ENCODE peak calls at places on chromosomes 1 and 21, in ten cellular contexts. One of them, this sample, is unnamed.

GRCh38 chr1:232238009-232238408 is 391.9 kb downstream of the SIPA1L2 start:
- DNase-seq in H9: no peak
- DNase-seq in neural crest cell: no peak
- DNase-seq in foreskin melanocyte: no peak
- DNase-seq in NCI-H510A treated with DMSO at 0.1 percent for 48 hours: peak; percentile 49
- DNase-seq in T-helper 17 cell: no peak
- DNase-seq in HS-5: no peak
- DNase-seq in activated CD8-positive, alpha-beta memory T cell treated with anti-CD3 and anti-CD28 coated beads for 1 hour: no peak
- DNase-seq in fibroblast of the conjunctiva: no peak
- DNase-seq in hypothalamus: no peak
- DNase-seq in this sample: no peak

GRCh38 chr1:10320336-10320735 is 78.5 kb upstream of the PGD start:
- DNase-seq in HS-5: no peak
- DNase-seq in fibroblast of the conjunctiva: no peak
- DNase-seq in neural crest cell: no peak
- DNase-seq in NCI-H510A treated with DMSO at 0.1 percent for 48 hours: no peak
- DNase-seq in activated CD8-positive, alpha-beta memory T cell treated with anti-CD3 and anti-CD28 coated beads for 1 hour: no peak
- DNase-seq in H9: no peak
- DNase-seq in hypothalamus: no peak
- DNase-seq in T-helper 17 cell: no peak
- DNase-seq in foreskin melanocyte: no peak
- DNase-seq in this sample: no peak

GRCh38 chr1:54542120-54542961 is 5.7 kb upstream of the ACOT11 start:
- DNase-seq in hypothalamus: no peak
- DNase-seq in T-helper 17 cell: peak; percentile 37
- DNase-seq in H9: peak; percentile 88
- DNase-seq in HS-5: no peak
- DNase-seq in neural crest cell: peak; percentile 67
- DNase-seq in activated CD8-positive, alpha-beta memory T cell treated with anti-CD3 and anti-CD28 coated beads for 1 hour: peak; percentile 15
- DNase-seq in fibroblast of the conjunctiva: peak; percentile 16
- DNase-seq in foreskin melanocyte: no peak
- DNase-seq in NCI-H510A treated with DMSO at 0.1 percent for 48 hours: peak; percentile 90
- DNase-seq in this sample: peak; percentile 41

GRCh38 chr1:115753830-115754229 is 14.7 kb downstream of the CASQ2 start:
- DNase-seq in T-helper 17 cell: no peak
- DNase-seq in HS-5: no peak
- DNase-seq in hypothalamus: no peak
- DNase-seq in activated CD8-positive, alpha-beta memory T cell treated with anti-CD3 and anti-CD28 coated beads for 1 hour: no peak
- DNase-seq in foreskin melanocyte: no peak
- DNase-seq in fibroblast of the conjunctiva: no peak
- DNase-seq in NCI-H510A treated with DMSO at 0.1 percent for 48 hours: no peak
- DNase-seq in neural crest cell: no peak
- DNase-seq in H9: no peak
- DNase-seq in this sample: peak; percentile 41

GRCh38 chr1:213647864-213648650 is 339.7 kb upstream of the PROX1 start:
- DNase-seq in H9: no peak
- DNase-seq in activated CD8-positive, alpha-beta memory T cell treated with anti-CD3 and anti-CD28 coated beads for 1 hour: no peak
- DNase-seq in HS-5: no peak
- DNase-seq in NCI-H510A treated with DMSO at 0.1 percent for 48 hours: no peak
- DNase-seq in fibroblast of the conjunctiva: no peak
- DNase-seq in neural crest cell: no peak
- DNase-seq in hypothalamus: no peak
- DNase-seq in T-helper 17 cell: no peak
- DNase-seq in foreskin melanocyte: no peak
- DNase-seq in this sample: no peak

GRCh38 chr1:53197301-53198205 is 929 bp downstream of the CPT2 start:
- DNase-seq in HS-5: no peak
- DNase-seq in hypothalamus: no peak
- DNase-seq in foreskin melanocyte: no peak
- DNase-seq in activated CD8-positive, alpha-beta memory T cell treated with anti-CD3 and anti-CD28 coated beads for 1 hour: no peak
- DNase-seq in T-helper 17 cell: no peak
- DNase-seq in neural crest cell: no peak
- DNase-seq in H9: no peak
- DNase-seq in fibroblast of the conjunctiva: no peak
- DNase-seq in NCI-H510A treated with DMSO at 0.1 percent for 48 hours: no peak
- DNase-seq in this sample: peak; percentile 15

GRCh38 chr21:45417951-45418300 is 13.0 kb downstream of the COL18A1 start:
- DNase-seq in T-helper 17 cell: no peak
- DNase-seq in hypothalamus: no peak
- DNase-seq in neural crest cell: no peak
- DNase-seq in activated CD8-positive, alpha-beta memory T cell treated with anti-CD3 and anti-CD28 coated beads for 1 hour: no peak
- DNase-seq in HS-5: no peak
- DNase-seq in NCI-H510A treated with DMSO at 0.1 percent for 48 hours: no peak
- DNase-seq in fibroblast of the conjunctiva: no peak
- DNase-seq in H9: no peak
- DNase-seq in foreskin melanocyte: no peak
- DNase-seq in this sample: no peak

GRCh38 chr1:40742363-40743061 is 41.1 kb upstream of the KCNQ4 start:
- DNase-seq in activated CD8-positive, alpha-beta memory T cell treated with anti-CD3 and anti-CD28 coated beads for 1 hour: no peak
- DNase-seq in H9: no peak
- DNase-seq in HS-5: no peak
- DNase-seq in neural crest cell: no peak
- DNase-seq in foreskin melanocyte: no peak
- DNase-seq in hypothalamus: no peak
- DNase-seq in NCI-H510A treated with DMSO at 0.1 percent for 48 hours: no peak
- DNase-seq in T-helper 17 cell: no peak
- DNase-seq in fibroblast of the conjunctiva: no peak
- DNase-seq in this sample: no peak

GRCh38 chr1:147337040-147337439 is 94.6 kb downstream of the CHD1L start:
- DNase-seq in T-helper 17 cell: no peak
- DNase-seq in H9: peak; percentile 64
- DNase-seq in foreskin melanocyte: no peak
- DNase-seq in HS-5: no peak
- DNase-seq in NCI-H510A treated with DMSO at 0.1 percent for 48 hours: no peak
- DNase-seq in neural crest cell: no peak
- DNase-seq in activated CD8-positive, alpha-beta memory T cell treated with anti-CD3 and anti-CD28 coated beads for 1 hour: no peak
- DNase-seq in hypothalamus: no peak
- DNase-seq in fibroblast of the conjunctiva: no peak
- DNase-seq in this sample: no peak

GRCh38 chr1:156319664-156320063 is 18.4 kb downstream of the CCT3 start:
- DNase-seq in HS-5: no peak
- DNase-seq in H9: no peak
- DNase-seq in foreskin melanocyte: peak; percentile 66
- DNase-seq in activated CD8-positive, alpha-beta memory T cell treated with anti-CD3 and anti-CD28 coated beads for 1 hour: no peak
- DNase-seq in NCI-H510A treated with DMSO at 0.1 percent for 48 hours: peak; percentile 27
- DNase-seq in neural crest cell: no peak
- DNase-seq in hypothalamus: no peak
- DNase-seq in fibroblast of the conjunctiva: no peak
- DNase-seq in T-helper 17 cell: peak; percentile 15
- DNase-seq in this sample: no peak

GRCh38 chr1:82755671-82756070 is 954.9 kb downstream of the ADGRL2 start:
- DNase-seq in fibroblast of the conjunctiva: no peak
- DNase-seq in neural crest cell: no peak
- DNase-seq in foreskin melanocyte: no peak
- DNase-seq in hypothalamus: no peak
- DNase-seq in NCI-H510A treated with DMSO at 0.1 percent for 48 hours: no peak
- DNase-seq in activated CD8-positive, alpha-beta memory T cell treated with anti-CD3 and anti-CD28 coated beads for 1 hour: no peak
- DNase-seq in HS-5: no peak
- DNase-seq in T-helper 17 cell: no peak
- DNase-seq in H9: no peak
- DNase-seq in this sample: no peak

GRCh38 chr1:109193653-109194590 is 19.8 kb upstream of the SARS1 start:
- DNase-seq in neural crest cell: peak; percentile 34
- DNase-seq in T-helper 17 cell: peak; percentile 40
- DNase-seq in H9: peak; percentile 43
- DNase-seq in fibroblast of the conjunctiva: no peak
- DNase-seq in NCI-H510A treated with DMSO at 0.1 percent for 48 hours: peak; percentile 26
- DNase-seq in HS-5: no peak
- DNase-seq in foreskin melanocyte: no peak
- DNase-seq in hypothalamus: no peak
- DNase-seq in activated CD8-positive, alpha-beta memory T cell treated with anti-CD3 and anti-CD28 coated beads for 1 hour: peak; percentile 27
- DNase-seq in this sample: no peak

GRCh38 chr1:199821029-199821779 is 206.3 kb upstream of the NR5A2 start:
- DNase-seq in fibroblast of the conjunctiva: no peak
- DNase-seq in neural crest cell: no peak
- DNase-seq in foreskin melanocyte: no peak
- DNase-seq in H9: no peak
- DNase-seq in NCI-H510A treated with DMSO at 0.1 percent for 48 hours: peak; percentile 29
- DNase-seq in T-helper 17 cell: no peak
- DNase-seq in hypothalamus: no peak
- DNase-seq in HS-5: no peak
- DNase-seq in activated CD8-positive, alpha-beta memory T cell treated with anti-CD3 and anti-CD28 coated beads for 1 hour: no peak
- DNase-seq in this sample: peak; percentile 55

GRCh38 chr1:168709407-168709891 is 19.6 kb downstream of the DPT start:
- DNase-seq in activated CD8-positive, alpha-beta memory T cell treated with anti-CD3 and anti-CD28 coated beads for 1 hour: no peak
- DNase-seq in H9: no peak
- DNase-seq in neural crest cell: no peak
- DNase-seq in foreskin melanocyte: no peak
- DNase-seq in NCI-H510A treated with DMSO at 0.1 percent for 48 hours: no peak
- DNase-seq in T-helper 17 cell: no peak
- DNase-seq in HS-5: peak; percentile 41
- DNase-seq in hypothalamus: no peak
- DNase-seq in fibroblast of the conjunctiva: peak; percentile 12
- DNase-seq in this sample: no peak

GRCh38 chr1:25031601-25031965 is 101.5 kb upstream of the RUNX3 start:
- DNase-seq in HS-5: no peak
- DNase-seq in fibroblast of the conjunctiva: no peak
- DNase-seq in foreskin melanocyte: no peak
- DNase-seq in NCI-H510A treated with DMSO at 0.1 percent for 48 hours: no peak
- DNase-seq in T-helper 17 cell: no peak
- DNase-seq in hypothalamus: no peak
- DNase-seq in H9: no peak
- DNase-seq in activated CD8-positive, alpha-beta memory T cell treated with anti-CD3 and anti-CD28 coated beads for 1 hour: no peak
- DNase-seq in neural crest cell: no peak
- DNase-seq in this sample: no peak

GRCh38 chr1:52554267-52554640 is 1.4 kb upstream of the TUT4 start:
- DNase-seq in fibroblast of the conjunctiva: no peak
- DNase-seq in NCI-H510A treated with DMSO at 0.1 percent for 48 hours: no peak
- DNase-seq in HS-5: no peak
- DNase-seq in H9: no peak
- DNase-seq in hypothalamus: no peak
- DNase-seq in T-helper 17 cell: no peak
- DNase-seq in neural crest cell: no peak
- DNase-seq in foreskin melanocyte: no peak
- DNase-seq in activated CD8-positive, alpha-beta memory T cell treated with anti-CD3 and anti-CD28 coated beads for 1 hour: no peak
- DNase-seq in this sample: no peak

GRCh38 chr1:61757945-61758344 is 15.7 kb downstream of the PATJ start:
- DNase-seq in fibroblast of the conjunctiva: no peak
- DNase-seq in T-helper 17 cell: no peak
- DNase-seq in HS-5: peak; percentile 46
- DNase-seq in H9: no peak
- DNase-seq in activated CD8-positive, alpha-beta memory T cell treated with anti-CD3 and anti-CD28 coated beads for 1 hour: no peak
- DNase-seq in neural crest cell: no peak
- DNase-seq in foreskin melanocyte: no peak
- DNase-seq in NCI-H510A treated with DMSO at 0.1 percent for 48 hours: no peak
- DNase-seq in hypothalamus: no peak
- DNase-seq in this sample: no peak

GRCh38 chr1:65904681-65905083 is 112.0 kb downstream of the PDE4B start:
- DNase-seq in foreskin melanocyte: no peak
- DNase-seq in NCI-H510A treated with DMSO at 0.1 percent for 48 hours: no peak
- DNase-seq in T-helper 17 cell: no peak
- DNase-seq in neural crest cell: no peak
- DNase-seq in hypothalamus: no peak
- DNase-seq in activated CD8-positive, alpha-beta memory T cell treated with anti-CD3 and anti-CD28 coated beads for 1 hour: no peak
- DNase-seq in fibroblast of the conjunctiva: no peak
- DNase-seq in HS-5: no peak
- DNase-seq in H9: no peak
- DNase-seq in this sample: no peak

GRCh38 chr1:118894836-118895235 is 93.3 kb downstream of the TBX15 start:
- DNase-seq in foreskin melanocyte: no peak
- DNase-seq in fibroblast of the conjunctiva: no peak
- DNase-seq in H9: no peak
- DNase-seq in activated CD8-positive, alpha-beta memory T cell treated with anti-CD3 and anti-CD28 coated beads for 1 hour: no peak
- DNase-seq in HS-5: no peak
- DNase-seq in hypothalamus: no peak
- DNase-seq in NCI-H510A treated with DMSO at 0.1 percent for 48 hours: no peak
- DNase-seq in neural crest cell: no peak
- DNase-seq in T-helper 17 cell: no peak
- DNase-seq in this sample: no peak

GRCh38 chr21:45006536-45007079 is 66.8 kb downstream of the SLX9 start:
- DNase-seq in NCI-H510A treated with DMSO at 0.1 percent for 48 hours: no peak
- DNase-seq in HS-5: no peak
- DNase-seq in H9: no peak
- DNase-seq in activated CD8-positive, alpha-beta memory T cell treated with anti-CD3 and anti-CD28 coated beads for 1 hour: no peak
- DNase-seq in T-helper 17 cell: no peak
- DNase-seq in foreskin melanocyte: no peak
- DNase-seq in hypothalamus: no peak
- DNase-seq in fibroblast of the conjunctiva: no peak
- DNase-seq in neural crest cell: no peak
- DNase-seq in this sample: no peak

GRCh38 chr1:201501812-201502510 is 5.0 kb downstream of the CSRP1 start:
- DNase-seq in neural crest cell: no peak
- DNase-seq in H9: peak; percentile 46
- DNase-seq in T-helper 17 cell: no peak
- DNase-seq in NCI-H510A treated with DMSO at 0.1 percent for 48 hours: peak; percentile 93
- DNase-seq in activated CD8-positive, alpha-beta memory T cell treated with anti-CD3 and anti-CD28 coated beads for 1 hour: no peak
- DNase-seq in fibroblast of the conjunctiva: no peak
- DNase-seq in HS-5: no peak
- DNase-seq in hypothalamus: no peak
- DNase-seq in foreskin melanocyte: no peak
- DNase-seq in this sample: peak; percentile 84